ENCODE peak calls at places on chromosomes 13 and 19, in seven cellular contexts. P, E, D, X, U, F and C are unnamed samples. For H3K4me1, the result is how much of the 10 kb centered on the place peaks cover.

GRCh38 chr13:42970824-42971669 is 21.0 kb downstream of the EPSTI1 start:
- DNase-seq in X (no peak), D (peak), P (no peak), F (peak), E (peak), U (no peak), C (peak)

GRCh38 chr19:30390356-30390988 is 18.3 kb downstream of the ZNF536 start:
- DNase-seq in F (no peak), P (no peak), X (no peak), D (no peak), U (no peak), E (peak), C (no peak)

GRCh38 chr13:21458816-21459701 is at the start of gene ZDHHC20:
- DNase-seq in D (peak), P (peak), F (peak), U (peak), E (peak), X (peak), C (peak)

GRCh38 chr19:5621945-5622464 is 571 bp downstream of the SAFB2 start:
- DNase-seq in F (no peak), E (peak), X (peak), U (peak), P (peak), D (peak), C (peak)

GRCh38 chr19:57075125-57075524 is 44.7 kb upstream of the USP29 start:
- DNase-seq in X (no peak), P (no peak), D (no peak), F (no peak), U (no peak), E (no peak), C (no peak)

GRCh38 chr19:54418030-54418929 is 3.0 kb downstream of the TTYH1 start:
- DNase-seq in U (no peak), X (no peak), F (peak), D (peak), P (no peak), E (peak), C (no peak)

GRCh38 chr13:33307820-33308219 is 22.3 kb upstream of the STARD13 start:
- DNase-seq in D (no peak), P (no peak), X (no peak), F (no peak), E (no peak), U (no peak), C (no peak)

GRCh38 chr19:3554254-3555083 is 2.9 kb downstream of the MFSD12 start:
- DNase-seq in X (no peak), U (no peak), D (no peak), P (peak), F (no peak), E (no peak), C (peak)

GRCh38 chr19:30428281-30428680 is 56.1 kb downstream of the ZNF536 start:
- DNase-seq in P (no peak), X (no peak), D (no peak), E (no peak), F (no peak), U (no peak), C (no peak)

GRCh38 chr13:43157796-43158195 is 134.4 kb downstream of the DNAJC15 start:
- DNase-seq in U (no peak), P (no peak), E (no peak), D (no peak), X (no peak), F (no peak), C (no peak)

GRCh38 chr19:18919895-18920204 is 335 bp downstream of the DDX49 start:
- DNase-seq in F (no peak), E (no peak), P (no peak), U (no peak), D (no peak), X (no peak), C (no peak)

GRCh38 chr19:34365463-34366401 is 736 bp downstream of the GPI start:
- DNase-seq in U (peak), X (peak), D (peak), P (peak), E (peak), F (peak), C (peak)

GRCh38 chr19:50772408-50773311 is 2.4 kb downstream of the GPR32 start:
- DNase-seq in X (no peak), P (no peak), U (no peak), D (peak), E (no peak), F (peak), C (peak)

GRCh38 chr19:51181913-51182419 is 39.9 kb downstream of the SIGLEC7 start:
- DNase-seq in X (no peak), P (no peak), F (no peak), U (no peak), E (no peak), D (peak), C (no peak)

GRCh38 chr19:31503211-31503610 is 154.0 kb upstream of the TSHZ3 start:
- DNase-seq in X (peak), D (no peak), U (no peak), F (no peak), P (no peak), E (peak), C (no peak)

GRCh38 chr19:42412223-42412622 is 15.0 kb downstream of the LIPE start:
- DNase-seq in D (peak), X (no peak), F (no peak), U (no peak), E (no peak), P (peak), C (no peak)

GRCh38 chr19:17881701-17882100 is 10.0 kb downstream of the SLC5A5 start:
- DNase-seq in P (no peak), F (no peak), E (no peak), X (no peak), D (no peak), U (no peak), C (no peak)

GRCh38 chr19:368624-369020 is 24.0 kb upstream of the MIER2 start:
- DNase-seq in F (no peak), E (no peak), D (no peak), U (no peak), P (no peak), X (no peak), C (no peak)

GRCh38 chr13:109481046-109481445 is 305.3 kb downstream of the IRS2 start:
- DNase-seq in E (no peak), P (no peak), U (no peak), X (no peak), D (no peak), F (no peak), C (no peak)

GRCh38 chr13:79995334-79995733 is 345.6 kb downstream of the SPRY2 start:
- DNase-seq in X (no peak), U (no peak), P (no peak), D (no peak), E (no peak), F (no peak), C (no peak)

GRCh38 chr13:79709526-79709925 is 228.6 kb downstream of the NDFIP2 start:
- DNase-seq in P (no peak), E (no peak), F (no peak), U (no peak), D (no peak), X (no peak), C (no peak)

GRCh38 chr13:32267836-32268439 is 47.2 kb downstream of the ZAR1L start:
- DNase-seq in U (no peak), X (peak), D (peak), E (peak), F (no peak), P (no peak), C (peak)

GRCh38 chr13:81078048-81078447 is 737.1 kb upstream of the SPRY2 start:
- DNase-seq in U (no peak), D (no peak), E (no peak), X (no peak), P (no peak), F (no peak), C (no peak)

GRCh38 chr19:1753730-1754442 is 580 bp downstream of the ONECUT3 start:
- DNase-seq in E (no peak), U (no peak), F (no peak), D (no peak), X (no peak), P (no peak), C (no peak)

GRCh38 chr13:25292301-25292700 is 5.0 kb upstream of the MTMR6 start:
- DNase-seq in P (no peak), X (no peak), D (peak), U (no peak), F (no peak), E (no peak), C (peak)

GRCh38 chr13:21825801-21826200 is 154.9 kb downstream of the FGF9 start:
- DNase-seq in E (no peak), D (no peak), U (no peak), F (no peak), P (no peak), X (no peak), C (no peak)

GRCh38 chr13:68304287-68304893 is 1074.3 kb upstream of the PCDH9 start:
- DNase-seq in U (no peak), X (no peak), D (peak), E (no peak), F (peak), P (no peak), C (peak)

GRCh38 chr19:2049741-2050348 is 1.2 kb downstream of the MKNK2 start:
- DNase-seq in E (no peak), U (peak), X (peak), D (peak), P (peak), F (peak), C (peak)

GRCh38 chr19:18002347-18002850 is 5.6 kb upstream of the ARRDC2 start:
- DNase-seq in X (no peak), E (no peak), D (no peak), P (peak), F (no peak), U (no peak), C (no peak)

GRCh38 chr19:55062735-55063491 is at the start of gene RDH13:
- DNase-seq in E (peak), D (peak), X (peak), F (peak), U (peak), P (peak), C (peak)

GRCh38 chr19:31092189-31092753 is 257.0 kb downstream of the TSHZ3 start:
- DNase-seq in D (no peak), E (no peak), X (no peak), U (peak), P (no peak), F (no peak), C (no peak)

GRCh38 chr19:3837332-3837731 is 31.5 kb downstream of the ZFR2 start:
- DNase-seq in P (no peak), X (no peak), E (no peak), U (no peak), F (no peak), D (no peak), C (no peak)

GRCh38 chr19:1750343-1751021 is 2.8 kb upstream of the ONECUT3 start:
- DNase-seq in X (no peak), U (no peak), P (no peak), E (peak), D (no peak), F (no peak), C (no peak)

GRCh38 chr13:29676535-29676934 is 81.0 kb upstream of the SLC7A1 start:
- DNase-seq in E (no peak), P (no peak), D (no peak), F (peak), U (no peak), X (no peak), C (no peak)

GRCh38 chr19:3387645-3388589 is 21.5 kb downstream of the NFIC start:
- DNase-seq in E (no peak), D (no peak), X (peak), U (peak), P (peak), F (peak), C (no peak)

GRCh38 chr19:16252459-16253205 is 54.9 kb downstream of the AP1M1 start:
- DNase-seq in F (no peak), X (no peak), P (no peak), E (no peak), D (no peak), U (peak), C (peak)

DNA sequence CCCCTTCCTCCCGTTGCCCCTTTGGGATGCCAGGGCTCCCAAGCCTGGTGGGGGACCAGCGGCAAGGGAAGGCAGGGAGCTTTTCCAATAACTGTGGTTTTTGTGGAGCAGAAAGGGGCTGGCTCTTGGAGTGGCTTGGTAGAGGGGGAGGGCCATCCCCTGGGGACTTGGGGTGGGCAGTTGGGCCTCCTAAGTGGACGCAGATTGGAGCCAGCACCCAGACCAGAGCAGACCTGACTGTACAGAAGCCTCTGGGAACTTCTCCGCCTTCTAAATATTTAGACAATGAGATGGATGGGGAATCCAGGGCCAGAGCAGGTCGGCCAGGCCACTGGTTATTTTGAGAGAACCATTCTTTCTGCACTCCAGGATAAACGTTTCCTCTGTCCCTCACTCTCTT is 4.2 kb downstream of the PTGIR start:
- DNase-seq in U (no peak), X (no peak), E (no peak), D (no peak), F (no peak), P (no peak), C (no peak)
- H3K4me1 ChIP-seq in U (half or more), X (under half), E (under half), D (under half), F (under half), P (under half), C (half or more)

GRCh38 chr19:13171146-13171545 is 20.9 kb downstream of the IER2 start:
- DNase-seq in U (no peak), X (no peak), D (no peak), E (no peak), P (peak), F (no peak), C (no peak)

GRCh38 chr19:13173129-13173737 is 23.0 kb downstream of the IER2 start:
- DNase-seq in U (no peak), X (no peak), E (no peak), F (no peak), D (no peak), P (no peak), C (no peak)

GRCh38 chr19:13169769-13170168 is 19.6 kb downstream of the IER2 start:
- DNase-seq in U (no peak), E (no peak), F (peak), D (no peak), X (no peak), P (peak), C (no peak)

GRCh38 chr19:13176345-13176744 is 26.1 kb downstream of the IER2 start:
- DNase-seq in D (no peak), P (no peak), U (no peak), F (no peak), E (no peak), X (no peak), C (no peak)

GRCh38 chr19:13172335-13173128 is 22.3 kb downstream of the IER2 start:
- DNase-seq in X (peak), P (peak), F (peak), U (peak), D (no peak), E (no peak), C (no peak)
- H3K4me1 ChIP-seq in X (under half), P (under half), F (half or more), U (under half), D (under half), E (under half), C (half or more)

GRCh38 chr13:27261376-27261775 is 9.3 kb upstream of the RASL11A start:
- DNase-seq in F (no peak), X (no peak), P (no peak), D (no peak), E (no peak), U (no peak), C (no peak)

GRCh38 chr13:27262546-27262945 is 8.1 kb upstream of the RASL11A start:
- DNase-seq in D (no peak), U (no peak), P (no peak), E (no peak), X (no peak), F (no peak), C (no peak)

GRCh38 chr13:27264181-27264580 is 6.4 kb upstream of the RASL11A start:
- DNase-seq in E (no peak), F (no peak), X (no peak), P (no peak), D (no peak), U (no peak), C (peak)

GRCh38 chr13:27264648-27265047 is 6.0 kb upstream of the RASL11A start:
- DNase-seq in P (no peak), F (no peak), U (no peak), D (no peak), X (no peak), E (no peak), C (no peak)

GRCh38 chr13:27263438-27263837 is 7.2 kb upstream of the RASL11A start:
- DNase-seq in X (no peak), E (no peak), F (no peak), P (no peak), D (no peak), U (no peak), C (no peak)
- H3K4me1 ChIP-seq in X (under half), E (under half), F (under half), P (under half), D (under half), U (under half), C (under half)

DNA sequence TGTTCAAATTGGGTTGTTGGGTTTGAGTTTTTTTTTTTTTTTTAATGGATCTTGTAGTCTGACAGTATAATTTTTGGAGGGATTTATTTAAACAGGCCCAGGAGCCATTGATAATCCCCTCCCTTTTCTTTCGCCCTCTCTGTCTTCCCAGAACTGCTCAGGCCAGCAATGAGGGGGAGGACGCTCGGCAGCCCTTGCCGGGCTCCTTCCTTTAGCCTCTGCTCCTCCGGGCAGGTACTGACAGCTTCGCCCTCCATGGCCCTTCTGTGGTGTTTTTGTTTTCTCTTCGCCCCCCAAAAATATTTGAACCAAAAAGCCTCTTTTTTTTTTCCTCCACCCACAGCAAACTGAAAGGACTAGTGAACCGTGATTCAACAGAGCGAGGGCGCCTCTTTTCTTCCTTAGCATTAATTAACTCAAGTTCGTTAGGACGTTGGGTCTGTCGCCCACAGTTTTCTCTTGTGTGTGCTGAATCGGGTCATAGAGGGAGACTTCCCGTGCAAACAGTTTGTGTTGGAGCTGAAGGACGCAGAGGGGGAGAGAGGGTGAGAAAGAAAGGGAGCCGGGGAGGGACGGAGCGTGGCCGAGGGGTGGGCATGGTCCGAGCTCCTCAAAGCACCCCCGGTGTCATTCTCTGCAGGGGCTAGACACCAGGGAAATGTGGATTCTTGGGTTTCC is 21.5 kb downstream of the NFIX start:
- DNase-seq in F (no peak), U (no peak), X (no peak), E (no peak), P (no peak), D (peak), C (no peak)
- H3K4me1 ChIP-seq in F (under half), U (half or more), X (under half), E (under half), P (under half), D (half or more), C (under half)

GRCh38 chr19:49154279-49154678 is 917 bp downstream of the HRC start:
- DNase-seq in P (no peak), U (no peak), X (no peak), F (no peak), D (no peak), E (no peak), C (no peak)
- H3K4me1 ChIP-seq in P (under half), U (under half), X (under half), F (under half), D (under half), E (under half), C (under half)

GRCh38 chr13:23468811-23469210 is 35.3 kb upstream of the SACS start:
- DNase-seq in E (no peak), U (no peak), P (no peak), X (no peak), F (no peak), D (no peak), C (no peak)

GRCh38 chr13:23469901-23470525 is 36.5 kb upstream of the SACS start:
- DNase-seq in P (no peak), E (no peak), U (no peak), D (peak), X (no peak), F (peak), C (no peak)

GRCh38 chr13:23467048-23467931 is 33.8 kb upstream of the SACS start:
- DNase-seq in D (no peak), E (no peak), U (peak), P (no peak), F (no peak), X (no peak), C (no peak)

GRCh38 chr13:23466144-23467002 is 32.9 kb upstream of the SACS start:
- DNase-seq in P (peak), D (peak), E (peak), U (peak), X (peak), F (peak), C (peak)

GRCh38 chr13:23467932-23468278 is 34.4 kb upstream of the SACS start:
- DNase-seq in P (no peak), F (no peak), U (no peak), D (no peak), E (no peak), X (no peak), C (no peak)
- H3K4me1 ChIP-seq in P (under half), F (under half), U (under half), D (under half), E (under half), X (under half), C (under half)

DNA sequence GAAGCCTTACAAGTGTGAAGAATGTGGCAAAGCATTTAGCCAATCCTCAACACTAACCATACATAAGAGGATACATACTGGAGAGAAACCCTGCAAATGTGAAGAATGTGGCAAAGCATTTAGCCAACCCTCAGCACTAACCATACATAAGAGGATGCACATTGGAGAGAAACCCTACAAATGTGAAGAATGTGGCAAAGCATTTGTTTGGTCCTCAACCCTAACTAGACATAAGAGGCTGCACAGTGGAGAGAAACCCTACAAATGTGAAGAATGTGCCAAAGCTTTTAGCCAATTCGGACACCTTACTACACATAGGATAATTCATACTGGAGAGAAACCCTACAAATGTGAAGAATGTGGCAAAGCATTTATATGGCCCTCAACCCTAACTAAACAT is 18.2 kb downstream of the ZNF726 start:
- DNase-seq in U (no peak), P (no peak), X (no peak), F (no peak), D (no peak), E (no peak), C (no peak)
- H3K4me1 ChIP-seq in U (under half), P (under half), X (under half), F (under half), D (under half), E (under half), C (under half)

DNA sequence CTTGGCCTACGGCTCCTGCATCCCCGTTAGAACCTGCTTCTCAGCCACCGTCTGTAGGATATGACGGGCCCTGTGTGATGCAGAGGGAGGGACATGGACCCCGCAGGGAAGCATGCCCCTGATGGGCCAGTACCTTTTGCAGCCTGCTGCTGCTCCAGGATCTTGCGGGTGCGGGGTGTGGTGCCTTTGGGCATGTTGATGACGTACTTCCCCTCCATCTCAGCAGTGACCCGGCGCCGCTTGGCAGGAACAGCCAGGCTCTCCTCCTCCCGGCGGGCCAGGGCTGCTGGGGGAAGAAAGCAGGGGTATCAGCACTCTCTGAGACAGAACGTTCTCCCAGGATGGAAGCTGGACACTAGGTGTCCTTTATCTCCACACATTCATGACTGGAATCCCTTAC is 22.0 kb downstream of the C19orf47 start:
- DNase-seq in X (no peak), E (no peak), P (no peak), F (no peak), D (no peak), U (no peak), C (no peak)
- H3K4me1 ChIP-seq in X (under half), E (under half), P (under half), F (under half), D (under half), U (under half), C (under half)

GRCh38 chr19:58575183-58576041 is 2.3 kb upstream of the MZF1 start:
- DNase-seq in E (peak), U (peak), D (peak), P (peak), F (peak), X (peak), C (peak)
- H3K4me1 ChIP-seq in E (under half), U (under half), D (under half), P (under half), F (under half), X (under half), C (under half)